ENCODE peak calls at places on chromosome 9, in ten cellular contexts. O is Peyer's patch, V is gastrocnemius medialis, F is HepG2, N is adrenal gland, S is body of pancreas, R is right lobe of liver, P is heart left ventricle, M is uterus, J is IMR-90. W is an unnamed sample. For H3K4me1, the result is how much of the 10 kb centered on the place peaks cover.

GRCh38 chr9:111683351-111683750 is 21.9 kb downstream of the GNG10 start:
- DNase-seq in O (no peak), V (no peak), F (no peak), N (no peak), S (no peak), R (no peak), P (no peak), M (no peak), J (no peak), W (no peak)

GRCh38 chr9:27861887-27862286 is 288.6 kb upstream of the C9orf72 start:
- DNase-seq in O (no peak), V (no peak), F (no peak), N (no peak), S (no peak), R (no peak), P (no peak), M (no peak), J (no peak), W (no peak)

GRCh38 chr9:133003071-133003461 is 24.6 kb downstream of the GFI1B start:
- DNase-seq in O (no peak), V (no peak), F (no peak), N (no peak), S (no peak), R (no peak), P (no peak), M (no peak), J (no peak), W (no peak)

GRCh38 chr9:18857769-18858168 is 175.2 kb downstream of the SAXO1 start:
- DNase-seq in O (no peak), V (no peak), F (no peak), N (no peak), S (no peak), R (no peak), P (no peak), M (no peak), J (peak), W (no peak)

GRCh38 chr9:33131505-33132248 is 35.5 kb downstream of the B4GALT1 start:
- DNase-seq in O (no peak), V (no peak), F (peak), N (no peak), S (no peak), R (no peak), P (no peak), M (no peak), J (no peak), W (no peak)

GRCh38 chr9:82606761-82607382 is 456.1 kb downstream of the RASEF start:
- DNase-seq in O (no peak), V (peak), F (peak), N (peak), S (peak), R (no peak), P (no peak), M (peak), J (peak), W (peak)

GRCh38 chr9:124222918-124223720 is 34.6 kb upstream of the NEK6 start:
- DNase-seq in O (peak), V (peak), F (peak), N (peak), S (peak), R (peak), P (peak), M (peak), J (peak), W (peak)

GRCh38 chr9:103734471-103734870 is 359.6 kb upstream of the SMC2 start:
- DNase-seq in O (no peak), V (no peak), F (no peak), N (no peak), S (no peak), R (no peak), P (no peak), M (no peak), J (no peak), W (no peak)

GRCh38 chr9:11235061-11235460 is 622.3 kb upstream of the PTPRD start:
- DNase-seq in O (no peak), V (no peak), F (no peak), N (no peak), S (no peak), R (no peak), P (no peak), M (no peak), J (no peak), W (no peak)

GRCh38 chr9:21967169-21967568 is 27.0 kb downstream of the CDKN2A start:
- DNase-seq in O (no peak), V (no peak), F (no peak), N (no peak), S (no peak), R (no peak), P (no peak), M (no peak), J (no peak), W (no peak)

GRCh38 chr9:98146101-98146991 is 27.3 kb upstream of the TRIM14 start:
- DNase-seq in O (peak), V (no peak), F (peak), N (peak), S (peak), R (peak), P (no peak), M (no peak), J (peak), W (no peak)

GRCh38 chr9:123349033-123349432 is 7.0 kb upstream of the CRB2 start:
- DNase-seq in O (no peak), V (no peak), F (no peak), N (no peak), S (no peak), R (no peak), P (no peak), M (no peak), J (no peak), W (no peak)

GRCh38 chr9:138009016-138009415 is 131.4 kb downstream of the CACNA1B start:
- DNase-seq in O (no peak), V (no peak), F (no peak), N (peak), S (no peak), R (no peak), P (no peak), M (no peak), J (no peak), W (no peak)

GRCh38 chr9:19232830-19233194 is 2.3 kb downstream of the DENND4C start:
- DNase-seq in O (no peak), V (no peak), F (no peak), N (no peak), S (peak), R (no peak), P (no peak), M (no peak), J (peak), W (no peak)

GRCh38 chr9:16413509-16414016 is 456.9 kb downstream of the BNC2 start:
- DNase-seq in O (no peak), V (peak), F (peak), N (no peak), S (peak), R (no peak), P (no peak), M (peak), J (peak), W (peak)

GRCh38 chr9:130444565-130445221 is at the start of gene ASS1:
- DNase-seq in O (peak), V (peak), F (peak), N (peak), S (peak), R (peak), P (peak), M (peak), J (no peak), W (peak)

GRCh38 chr9:87950765-87951488 is 23.4 kb downstream of the CDK20 start:
- DNase-seq in O (no peak), V (no peak), F (peak), N (no peak), S (no peak), R (no peak), P (no peak), M (no peak), J (peak), W (no peak)

GRCh38 chr9:134627417-134628353 is 13.9 kb upstream of the COL5A1 start:
- DNase-seq in O (peak), V (peak), F (no peak), N (peak), S (no peak), R (peak), P (peak), M (peak), J (no peak), W (peak)

DNA sequence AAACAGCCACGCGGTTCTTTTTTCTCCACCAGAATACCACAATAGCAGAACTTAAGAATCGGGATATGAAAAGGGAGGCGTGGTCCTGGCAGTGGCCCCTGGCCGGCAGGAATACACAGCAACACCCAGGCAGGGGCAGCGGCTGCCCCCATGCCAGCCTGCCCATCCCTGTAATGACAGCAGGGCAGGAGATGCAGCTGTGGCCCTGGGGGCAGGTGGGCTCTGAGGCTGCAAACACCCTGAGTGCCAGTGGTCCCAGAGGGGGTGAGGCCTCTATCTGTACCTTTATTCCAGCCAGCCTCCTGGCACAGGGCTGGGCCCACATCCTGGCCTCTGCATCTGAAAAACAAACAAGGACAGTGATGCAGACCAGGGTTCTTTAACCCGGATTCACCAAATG is 12.4 kb downstream of the DIPK1B start:
- DNase-seq in O (no peak), V (no peak), F (no peak), N (no peak), S (no peak), R (no peak), P (no peak), M (no peak), J (no peak), W (no peak)
- TF ChIP-seq POLR2A in O (no peak), V (no peak), F (no peak), N (no peak), S (no peak), R (no peak), P (no peak), M (no peak), J (no peak), W (no peak)

GRCh38 chr9:104906441-104907277 is 21.3 kb downstream of the ABCA1 start:
- DNase-seq in O (no peak), V (peak), F (no peak), N (peak), S (peak), R (peak), P (no peak), M (peak), J (peak), W (peak)

GRCh38 chr9:104905153-104905901 is 22.6 kb downstream of the ABCA1 start:
- DNase-seq in O (no peak), V (no peak), F (no peak), N (no peak), S (no peak), R (no peak), P (no peak), M (no peak), J (no peak), W (no peak)

GRCh38 chr9:104905931-104906330 is 22.0 kb downstream of the ABCA1 start:
- DNase-seq in O (no peak), V (no peak), F (no peak), N (no peak), S (no peak), R (no peak), P (no peak), M (no peak), J (no peak), W (no peak)

GRCh38 chr9:104900871-104901270 is 27.1 kb downstream of the ABCA1 start:
- DNase-seq in O (no peak), V (no peak), F (no peak), N (no peak), S (no peak), R (no peak), P (no peak), M (no peak), J (no peak), W (no peak)

GRCh38 chr9:104903609-104904008 is 24.3 kb downstream of the ABCA1 start:
- DNase-seq in O (no peak), V (no peak), F (peak), N (no peak), S (no peak), R (no peak), P (peak), M (no peak), J (peak), W (no peak)
- H3K4me1 ChIP-seq in O (under half), V (half or more), F (half or more), N (half or more), S (under half), R (under half), P (half or more), M (under half), J (under half), W (under half)

GRCh38 chr9:274101-274500 is 59.4 kb downstream of the DOCK8 start:
- DNase-seq in O (no peak), V (no peak), F (no peak), N (no peak), S (no peak), R (no peak), P (no peak), M (no peak), J (no peak), W (no peak)

GRCh38 chr9:279674-280073 is 65.0 kb downstream of the DOCK8 start:
- DNase-seq in O (no peak), V (no peak), F (no peak), N (no peak), S (no peak), R (no peak), P (no peak), M (no peak), J (no peak), W (no peak)

GRCh38 chr9:281753-282645 is 67.3 kb downstream of the DOCK8 start:
- DNase-seq in O (no peak), V (no peak), F (no peak), N (no peak), S (no peak), R (no peak), P (no peak), M (no peak), J (no peak), W (no peak)

GRCh38 chr9:277595-278330 is 63.1 kb downstream of the DOCK8 start:
- DNase-seq in O (no peak), V (no peak), F (no peak), N (no peak), S (no peak), R (no peak), P (no peak), M (no peak), J (no peak), W (no peak)

GRCh38 chr9:278651-279050 is 64.0 kb downstream of the DOCK8 start:
- DNase-seq in O (no peak), V (peak), F (no peak), N (no peak), S (peak), R (no peak), P (no peak), M (no peak), J (no peak), W (no peak)
- TF ChIP-seq POLR2A in O (no peak), V (no peak), F (no peak), N (no peak), S (no peak), R (no peak), P (no peak), M (no peak), J (no peak), W (no peak)

DNA sequence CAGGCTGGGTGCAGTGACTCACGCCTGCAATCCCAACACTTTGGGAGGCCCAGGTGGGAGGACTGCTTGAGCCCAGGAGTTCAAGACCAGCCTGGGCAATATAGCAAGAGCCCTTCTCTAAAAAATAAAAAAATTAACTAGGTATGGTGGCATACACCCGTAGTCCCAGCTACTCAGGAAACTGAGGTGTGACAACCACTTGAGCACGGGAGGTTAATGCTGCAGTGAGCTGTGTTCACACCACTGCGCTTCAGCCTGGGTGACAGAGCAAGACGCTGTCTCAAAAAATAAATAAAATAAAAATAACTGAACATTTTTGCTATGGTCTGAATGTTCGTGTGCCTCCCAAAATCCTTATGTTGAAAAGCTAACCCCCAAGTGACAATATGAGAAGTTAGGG is 24.5 kb downstream of the AGTPBP1 start:
- DNase-seq in O (no peak), V (no peak), F (no peak), N (no peak), S (no peak), R (no peak), P (no peak), M (no peak), J (no peak), W (no peak)
- H3K4me1 ChIP-seq in O (under half), V (under half), F (under half), N (under half), S (under half), R (under half), P (under half), M (under half), J (under half), W (under half)

DNA sequence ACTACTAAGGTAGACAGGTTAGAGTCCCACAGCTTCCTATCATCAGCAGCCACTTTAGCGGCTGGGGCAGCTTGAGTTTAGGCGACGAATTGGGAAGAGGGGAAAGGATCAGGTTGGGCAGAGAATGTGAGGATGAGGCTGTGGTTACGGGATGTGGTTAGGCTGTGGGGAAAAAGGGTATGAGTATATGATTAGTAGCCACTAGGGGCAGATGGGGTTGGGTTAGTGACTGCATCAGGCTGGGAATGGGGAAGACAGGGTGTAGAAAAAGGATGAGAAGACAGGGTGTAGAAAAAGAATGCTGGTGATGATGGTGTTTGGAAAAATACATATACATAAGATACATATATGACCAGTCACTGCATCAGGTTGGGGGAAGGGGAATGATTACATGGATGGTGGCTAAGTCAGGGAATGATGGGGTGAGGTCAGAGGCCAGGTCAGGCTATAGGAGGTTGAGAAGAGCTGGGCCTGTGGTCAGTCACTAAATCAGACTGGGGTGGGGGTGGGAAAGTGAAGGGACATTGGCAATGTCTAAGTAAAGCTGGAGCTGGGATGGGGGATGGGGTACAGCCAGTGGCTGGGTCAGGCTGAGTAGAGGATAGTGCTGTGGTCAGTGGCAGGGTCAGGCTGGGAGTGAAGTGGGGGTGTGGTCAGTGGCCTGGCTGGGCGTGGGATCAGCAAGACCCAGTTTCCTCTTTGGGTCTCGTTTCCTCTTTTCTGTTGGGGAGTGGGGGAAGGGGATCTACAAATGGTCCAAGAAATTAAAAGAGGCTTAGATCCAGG is 2.1 kb downstream of the TLN1 start:
- DNase-seq in O (peak), V (peak), F (peak), N (peak), S (peak), R (peak), P (peak), M (no peak), J (peak), W (peak)
- TF ChIP-seq POLR2A in O (no peak), V (no peak), F (no peak), N (peak), S (no peak), R (no peak), P (no peak), M (peak), J (no peak), W (peak)

DNA sequence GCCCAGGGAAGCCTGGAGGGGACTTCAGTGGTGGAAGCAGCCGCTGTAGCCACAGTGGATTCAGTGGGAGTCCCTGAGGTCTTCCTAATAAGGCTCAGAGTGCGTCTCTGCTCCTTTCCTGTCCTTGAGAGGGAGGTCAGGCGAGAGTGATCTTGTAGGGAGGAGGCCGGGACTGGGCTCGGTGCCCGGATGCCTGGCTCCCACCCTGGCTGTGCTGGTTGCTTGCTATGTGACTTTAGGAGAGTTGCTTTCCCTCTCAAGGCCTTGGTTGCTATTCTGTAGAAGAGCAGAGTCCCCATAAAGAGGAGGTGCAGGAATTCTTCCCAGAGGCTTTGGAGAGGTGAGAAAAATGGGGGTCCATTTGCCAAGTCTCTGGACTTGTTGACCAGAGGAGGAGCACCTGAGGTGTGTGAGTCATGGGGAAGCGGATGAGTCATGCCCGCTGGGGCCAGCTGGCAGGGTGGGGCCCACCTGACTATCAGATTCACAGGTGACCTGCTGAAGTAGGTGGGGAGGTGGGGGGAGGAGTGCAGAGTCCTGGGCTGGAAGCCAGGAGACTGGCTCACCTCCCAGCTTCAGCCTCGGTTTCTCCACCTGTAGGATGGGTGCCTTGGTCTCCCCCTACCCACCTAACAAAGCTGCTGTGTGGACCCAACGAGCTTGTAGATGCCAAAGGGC is 13.8 kb downstream of the GSN start:
- DNase-seq in O (peak), V (peak), F (peak), N (peak), S (peak), R (no peak), P (peak), M (peak), J (peak), W (peak)
- H3K4me1 ChIP-seq in O (half or more), V (half or more), F (half or more), N (half or more), S (half or more), R (under half), P (half or more), M (half or more), J (half or more), W (half or more)

DNA sequence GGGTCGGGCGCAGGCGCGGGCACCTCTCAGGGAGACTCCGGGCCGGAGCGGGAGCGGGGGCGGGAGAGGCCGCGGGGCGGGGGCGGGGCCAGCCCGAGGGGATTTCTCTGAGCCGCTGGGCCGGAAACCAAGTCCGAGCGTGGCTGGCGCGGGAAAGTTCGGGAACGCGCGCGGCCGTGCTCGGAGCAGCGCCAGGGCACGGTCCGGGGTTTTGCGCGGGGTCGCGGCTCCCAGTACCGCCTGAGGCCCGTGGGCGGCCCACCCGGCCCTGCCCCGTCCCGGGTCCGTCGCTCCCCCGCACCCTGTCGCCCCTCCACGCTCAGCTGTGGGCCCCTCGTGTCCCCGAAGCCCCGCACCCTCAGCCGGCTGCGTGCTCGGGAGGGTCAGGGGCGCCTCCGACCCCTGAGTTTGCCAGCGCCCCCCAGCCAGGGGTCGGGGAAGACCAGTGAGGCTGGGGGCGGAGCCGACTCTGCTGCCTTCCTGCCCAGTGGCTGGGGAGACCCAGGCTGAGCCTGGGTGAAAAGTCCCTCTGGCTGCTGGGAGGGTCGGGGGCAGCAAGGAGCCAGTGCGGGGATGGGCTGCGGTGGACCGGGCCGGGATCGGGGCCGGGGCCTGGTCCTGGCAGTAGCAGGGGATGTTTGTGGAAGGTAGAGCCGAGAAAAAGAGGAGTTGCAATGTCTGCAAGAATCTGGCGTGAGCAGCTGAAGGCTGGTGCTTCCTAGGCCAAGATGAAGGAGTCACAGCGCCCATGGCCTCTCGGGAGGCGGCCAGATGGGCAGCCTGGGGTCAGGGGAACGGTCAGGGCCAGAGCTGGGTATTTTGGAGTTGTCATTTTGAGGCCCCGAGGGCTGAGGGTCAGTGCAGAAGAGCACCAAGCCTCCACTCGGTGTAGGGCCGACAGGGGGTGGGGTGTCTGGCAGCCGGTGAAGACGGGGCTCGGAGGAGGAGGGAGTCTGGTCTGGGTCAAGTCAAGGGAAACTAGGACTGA is 588 bp downstream of the TRAF2 start:
- DNase-seq in O (peak), V (no peak), F (no peak), N (peak), S (no peak), R (no peak), P (no peak), M (no peak), J (peak), W (no peak)
- TF ChIP-seq POLR2A in O (no peak), V (no peak), F (no peak), N (no peak), S (no peak), R (no peak), P (no peak), M (no peak), J (no peak), W (no peak)

GRCh38 chr9:106869028-106869427 is 6.1 kb downstream of the ZNF462 start:
- DNase-seq in O (no peak), V (no peak), F (no peak), N (no peak), S (no peak), R (no peak), P (no peak), M (no peak), J (no peak), W (no peak)
- H3K4me1 ChIP-seq in O (under half), V (half or more), F (under half), N (under half), S (under half), R (under half), P (under half), M (under half), J (under half), W (half or more)